ENCODE peak calls at places on chromosome 16, in six cellular contexts. One of them, this sample, is unnamed. For H3K9me3 and H3K4me1, the result is how much of the 10 kb centered on the place peaks cover.

GRCh38 chr16:81562926-81563325 is 118.3 kb downstream of the CMIP start:
- DNase-seq in endothelial cell of umbilical vein: no peak
- DNase-seq in small intestine: no peak
- DNase-seq in effector memory CD4-positive, alpha-beta T cell: no peak
- DNase-seq in transverse colon: no peak
- DNase-seq in naive thymus-derived CD4-positive, alpha-beta T cell: no peak
- DNase-seq in this sample: no peak

GRCh38 chr16:5604770-5605169 is 507.2 kb upstream of the EEF2KMT start:
- DNase-seq in endothelial cell of umbilical vein: no peak
- DNase-seq in small intestine: peak
- DNase-seq in effector memory CD4-positive, alpha-beta T cell: no peak
- DNase-seq in transverse colon: no peak
- DNase-seq in naive thymus-derived CD4-positive, alpha-beta T cell: no peak
- DNase-seq in this sample: no peak

GRCh38 chr16:2432801-2433505 is 3.7 kb downstream of the CCNF start:
- DNase-seq in endothelial cell of umbilical vein: peak
- DNase-seq in small intestine: no peak
- DNase-seq in effector memory CD4-positive, alpha-beta T cell: no peak
- DNase-seq in transverse colon: no peak
- DNase-seq in naive thymus-derived CD4-positive, alpha-beta T cell: no peak
- DNase-seq in this sample: no peak

GRCh38 chr16:84093879-84094270 is 22.9 kb downstream of the MBTPS1 start:
- DNase-seq in endothelial cell of umbilical vein: no peak
- DNase-seq in small intestine: no peak
- DNase-seq in effector memory CD4-positive, alpha-beta T cell: no peak
- DNase-seq in transverse colon: no peak
- DNase-seq in naive thymus-derived CD4-positive, alpha-beta T cell: no peak
- DNase-seq in this sample: no peak

GRCh38 chr16:2710711-2711231 is 9.3 kb downstream of the PRSS27 start:
- DNase-seq in endothelial cell of umbilical vein: no peak
- DNase-seq in small intestine: no peak
- DNase-seq in effector memory CD4-positive, alpha-beta T cell: no peak
- DNase-seq in transverse colon: no peak
- DNase-seq in naive thymus-derived CD4-positive, alpha-beta T cell: no peak
- DNase-seq in this sample: no peak

GRCh38 chr16:30951785-30952184 is 2.9 kb downstream of the ORAI3 start:
- DNase-seq in endothelial cell of umbilical vein: peak
- DNase-seq in small intestine: no peak
- DNase-seq in effector memory CD4-positive, alpha-beta T cell: no peak
- DNase-seq in transverse colon: peak
- DNase-seq in naive thymus-derived CD4-positive, alpha-beta T cell: no peak
- DNase-seq in this sample: no peak

GRCh38 chr16:83975646-83976260 is 7.7 kb downstream of the NECAB2 start:
- DNase-seq in endothelial cell of umbilical vein: no peak
- DNase-seq in small intestine: no peak
- DNase-seq in effector memory CD4-positive, alpha-beta T cell: no peak
- DNase-seq in transverse colon: no peak
- DNase-seq in naive thymus-derived CD4-positive, alpha-beta T cell: no peak
- DNase-seq in this sample: no peak

GRCh38 chr16:69927056-69927757 is 23.9 kb upstream of the CLEC18A start:
- DNase-seq in endothelial cell of umbilical vein: no peak
- DNase-seq in small intestine: no peak
- DNase-seq in effector memory CD4-positive, alpha-beta T cell: no peak
- DNase-seq in transverse colon: no peak
- DNase-seq in naive thymus-derived CD4-positive, alpha-beta T cell: no peak
- DNase-seq in this sample: no peak

GRCh38 chr16:14378684-14379467 is 251.2 kb downstream of the PARN start:
- DNase-seq in endothelial cell of umbilical vein: no peak
- DNase-seq in small intestine: no peak
- DNase-seq in effector memory CD4-positive, alpha-beta T cell: no peak
- DNase-seq in transverse colon: no peak
- DNase-seq in naive thymus-derived CD4-positive, alpha-beta T cell: no peak
- DNase-seq in this sample: no peak

GRCh38 chr16:10552998-10553491 is 27.4 kb downstream of the EMP2 start:
- DNase-seq in endothelial cell of umbilical vein: peak
- DNase-seq in small intestine: no peak
- DNase-seq in effector memory CD4-positive, alpha-beta T cell: peak
- DNase-seq in transverse colon: peak
- DNase-seq in naive thymus-derived CD4-positive, alpha-beta T cell: peak
- DNase-seq in this sample: peak

GRCh38 chr16:82096641-82097040 is 61.6 kb downstream of the HSD17B2 start:
- DNase-seq in endothelial cell of umbilical vein: no peak
- DNase-seq in small intestine: no peak
- DNase-seq in effector memory CD4-positive, alpha-beta T cell: no peak
- DNase-seq in transverse colon: no peak
- DNase-seq in naive thymus-derived CD4-positive, alpha-beta T cell: no peak
- DNase-seq in this sample: no peak

GRCh38 chr16:71474864-71475263 is 12.8 kb upstream of the ZNF23 start:
- DNase-seq in endothelial cell of umbilical vein: no peak
- DNase-seq in small intestine: no peak
- DNase-seq in effector memory CD4-positive, alpha-beta T cell: no peak
- DNase-seq in transverse colon: no peak
- DNase-seq in naive thymus-derived CD4-positive, alpha-beta T cell: no peak
- DNase-seq in this sample: no peak

GRCh38 chr16:79751785-79752184 is 151.2 kb upstream of the MAF start:
- DNase-seq in endothelial cell of umbilical vein: no peak
- DNase-seq in small intestine: no peak
- DNase-seq in effector memory CD4-positive, alpha-beta T cell: no peak
- DNase-seq in transverse colon: peak
- DNase-seq in naive thymus-derived CD4-positive, alpha-beta T cell: no peak
- DNase-seq in this sample: no peak

GRCh38 chr16:22206847-22207714 is 1.0 kb downstream of the EEF2K start:
- DNase-seq in endothelial cell of umbilical vein: peak
- DNase-seq in small intestine: peak
- DNase-seq in effector memory CD4-positive, alpha-beta T cell: peak
- DNase-seq in transverse colon: peak
- DNase-seq in naive thymus-derived CD4-positive, alpha-beta T cell: peak
- DNase-seq in this sample: peak

GRCh38 chr16:572865-573650 is 3.3 kb downstream of the PIGQ start:
- DNase-seq in endothelial cell of umbilical vein: no peak
- DNase-seq in small intestine: no peak
- DNase-seq in effector memory CD4-positive, alpha-beta T cell: no peak
- DNase-seq in transverse colon: no peak
- DNase-seq in naive thymus-derived CD4-positive, alpha-beta T cell: no peak
- DNase-seq in this sample: no peak

GRCh38 chr16:62913333-62913732 is 877.1 kb upstream of the CDH8 start:
- DNase-seq in endothelial cell of umbilical vein: no peak
- DNase-seq in small intestine: no peak
- DNase-seq in effector memory CD4-positive, alpha-beta T cell: no peak
- DNase-seq in transverse colon: no peak
- DNase-seq in naive thymus-derived CD4-positive, alpha-beta T cell: no peak
- DNase-seq in this sample: no peak

GRCh38 chr16:53154513-53154912 is 99.7 kb downstream of the CHD9 start:
- DNase-seq in endothelial cell of umbilical vein: no peak
- DNase-seq in small intestine: no peak
- DNase-seq in effector memory CD4-positive, alpha-beta T cell: no peak
- DNase-seq in transverse colon: no peak
- DNase-seq in naive thymus-derived CD4-positive, alpha-beta T cell: no peak
- DNase-seq in this sample: no peak

GRCh38 chr16:27108826-27109665 is 42.3 kb downstream of the C16orf82 start:
- DNase-seq in endothelial cell of umbilical vein: peak
- DNase-seq in small intestine: no peak
- DNase-seq in effector memory CD4-positive, alpha-beta T cell: no peak
- DNase-seq in transverse colon: no peak
- DNase-seq in naive thymus-derived CD4-positive, alpha-beta T cell: no peak
- DNase-seq in this sample: no peak

GRCh38 chr16:59039066-59039465 is 304.9 kb upstream of the GOT2 start:
- DNase-seq in endothelial cell of umbilical vein: no peak
- DNase-seq in small intestine: no peak
- DNase-seq in effector memory CD4-positive, alpha-beta T cell: no peak
- DNase-seq in transverse colon: no peak
- DNase-seq in naive thymus-derived CD4-positive, alpha-beta T cell: no peak
- DNase-seq in this sample: no peak

GRCh38 chr16:54342001-54342776 is 55.6 kb upstream of the IRX3 start:
- DNase-seq in endothelial cell of umbilical vein: no peak
- DNase-seq in small intestine: no peak
- DNase-seq in effector memory CD4-positive, alpha-beta T cell: no peak
- DNase-seq in transverse colon: no peak
- DNase-seq in naive thymus-derived CD4-positive, alpha-beta T cell: no peak
- DNase-seq in this sample: no peak

GRCh38 chr16:22848451-22848850 is 34.5 kb downstream of the HS3ST2 start:
- DNase-seq in endothelial cell of umbilical vein: no peak
- DNase-seq in small intestine: no peak
- DNase-seq in effector memory CD4-positive, alpha-beta T cell: no peak
- DNase-seq in transverse colon: no peak
- DNase-seq in naive thymus-derived CD4-positive, alpha-beta T cell: no peak
- DNase-seq in this sample: no peak

GRCh38 chr16:3065069-3065741 is at the start of gene IL32:
- DNase-seq in endothelial cell of umbilical vein: peak
- DNase-seq in small intestine: peak
- DNase-seq in effector memory CD4-positive, alpha-beta T cell: peak
- DNase-seq in transverse colon: peak
- DNase-seq in naive thymus-derived CD4-positive, alpha-beta T cell: peak
- DNase-seq in this sample: peak

GRCh38 chr16:253833-254232 is 19.2 kb downstream of the FAM234A start:
- DNase-seq in endothelial cell of umbilical vein: no peak
- DNase-seq in small intestine: peak
- DNase-seq in effector memory CD4-positive, alpha-beta T cell: no peak
- DNase-seq in transverse colon: peak
- DNase-seq in naive thymus-derived CD4-positive, alpha-beta T cell: no peak
- DNase-seq in this sample: no peak

GRCh38 chr16:1296688-1297412 is 12.6 kb upstream of the UBE2I start:
- DNase-seq in endothelial cell of umbilical vein: peak
- DNase-seq in small intestine: peak
- DNase-seq in effector memory CD4-positive, alpha-beta T cell: no peak
- DNase-seq in transverse colon: peak
- DNase-seq in naive thymus-derived CD4-positive, alpha-beta T cell: no peak
- DNase-seq in this sample: no peak

GRCh38 chr16:22192261-22193133 is 13.6 kb upstream of the EEF2K start:
- DNase-seq in endothelial cell of umbilical vein: peak
- DNase-seq in small intestine: peak
- DNase-seq in effector memory CD4-positive, alpha-beta T cell: peak
- DNase-seq in transverse colon: peak
- DNase-seq in naive thymus-derived CD4-positive, alpha-beta T cell: peak
- DNase-seq in this sample: peak

GRCh38 chr16:2280981-2281542 is 13.1 kb upstream of the RNPS1 start:
- DNase-seq in endothelial cell of umbilical vein: no peak
- DNase-seq in small intestine: no peak
- DNase-seq in effector memory CD4-positive, alpha-beta T cell: no peak
- DNase-seq in transverse colon: no peak
- DNase-seq in naive thymus-derived CD4-positive, alpha-beta T cell: no peak
- DNase-seq in this sample: no peak

GRCh38 chr16:13791095-13791494 is 128.9 kb upstream of the ERCC4 start:
- DNase-seq in endothelial cell of umbilical vein: no peak
- DNase-seq in small intestine: no peak
- DNase-seq in effector memory CD4-positive, alpha-beta T cell: no peak
- DNase-seq in transverse colon: no peak
- DNase-seq in naive thymus-derived CD4-positive, alpha-beta T cell: no peak
- DNase-seq in this sample: no peak

GRCh38 chr16:70664325-70665112 is 18.2 kb downstream of the IL34 start:
- DNase-seq in endothelial cell of umbilical vein: no peak
- DNase-seq in small intestine: no peak
- DNase-seq in effector memory CD4-positive, alpha-beta T cell: no peak
- DNase-seq in transverse colon: no peak
- DNase-seq in naive thymus-derived CD4-positive, alpha-beta T cell: no peak
- DNase-seq in this sample: no peak

GRCh38 chr16:2473425-2473926 is 1.5 kb upstream of the TBC1D24 start:
- DNase-seq in endothelial cell of umbilical vein: no peak
- DNase-seq in small intestine: no peak
- DNase-seq in effector memory CD4-positive, alpha-beta T cell: no peak
- DNase-seq in transverse colon: no peak
- DNase-seq in naive thymus-derived CD4-positive, alpha-beta T cell: no peak
- DNase-seq in this sample: no peak

GRCh38 chr16:649646-650045 is 481 bp downstream of the WDR90 start:
- DNase-seq in endothelial cell of umbilical vein: no peak
- DNase-seq in small intestine: no peak
- DNase-seq in effector memory CD4-positive, alpha-beta T cell: no peak
- DNase-seq in transverse colon: no peak
- DNase-seq in naive thymus-derived CD4-positive, alpha-beta T cell: no peak
- DNase-seq in this sample: no peak

DNA sequence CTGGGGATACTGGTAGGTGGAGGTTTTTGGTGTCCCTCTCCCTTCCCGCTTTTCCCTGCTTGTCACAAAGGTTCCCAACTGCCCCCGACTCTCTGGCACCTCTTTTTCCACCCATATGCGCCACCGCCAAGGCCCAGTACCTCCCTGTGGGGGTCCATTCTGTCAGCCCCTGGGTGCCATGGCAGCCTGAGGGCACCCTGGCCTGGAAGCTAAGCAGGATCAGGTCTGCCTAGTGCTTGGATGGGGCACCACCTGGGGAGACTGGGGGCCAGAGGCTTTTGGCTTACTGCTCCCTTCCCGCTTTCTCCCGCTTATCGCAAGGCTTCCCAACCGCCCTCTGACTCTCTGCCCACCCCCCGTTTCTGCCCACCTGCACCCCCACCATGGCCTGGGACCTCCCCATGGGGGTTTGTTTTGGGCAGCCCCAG is 2286.4 kb downstream of the TP53TG3F start:
- DNase-seq in endothelial cell of umbilical vein: no peak
- DNase-seq in small intestine: peak
- DNase-seq in effector memory CD4-positive, alpha-beta T cell: no peak
- DNase-seq in transverse colon: no peak
- DNase-seq in naive thymus-derived CD4-positive, alpha-beta T cell: no peak
- DNase-seq in this sample: no peak
- H3K9me3 ChIP-seq in endothelial cell of umbilical vein: under half
- H3K9me3 ChIP-seq in small intestine: under half
- H3K9me3 ChIP-seq in effector memory CD4-positive, alpha-beta T cell: under half
- H3K9me3 ChIP-seq in transverse colon: under half
- H3K9me3 ChIP-seq in naive thymus-derived CD4-positive, alpha-beta T cell: under half
- H3K9me3 ChIP-seq in this sample: under half

GRCh38 chr16:73063854-73064226 is 15.9 kb upstream of the ZFHX3 start:
- DNase-seq in endothelial cell of umbilical vein: peak
- DNase-seq in small intestine: no peak
- DNase-seq in effector memory CD4-positive, alpha-beta T cell: no peak
- DNase-seq in transverse colon: no peak
- DNase-seq in naive thymus-derived CD4-positive, alpha-beta T cell: no peak
- DNase-seq in this sample: no peak
- H3K4me1 ChIP-seq in endothelial cell of umbilical vein: half or more
- H3K4me1 ChIP-seq in small intestine: under half
- H3K4me1 ChIP-seq in effector memory CD4-positive, alpha-beta T cell: under half
- H3K4me1 ChIP-seq in transverse colon: under half
- H3K4me1 ChIP-seq in naive thymus-derived CD4-positive, alpha-beta T cell: under half
- H3K4me1 ChIP-seq in this sample: under half

DNA sequence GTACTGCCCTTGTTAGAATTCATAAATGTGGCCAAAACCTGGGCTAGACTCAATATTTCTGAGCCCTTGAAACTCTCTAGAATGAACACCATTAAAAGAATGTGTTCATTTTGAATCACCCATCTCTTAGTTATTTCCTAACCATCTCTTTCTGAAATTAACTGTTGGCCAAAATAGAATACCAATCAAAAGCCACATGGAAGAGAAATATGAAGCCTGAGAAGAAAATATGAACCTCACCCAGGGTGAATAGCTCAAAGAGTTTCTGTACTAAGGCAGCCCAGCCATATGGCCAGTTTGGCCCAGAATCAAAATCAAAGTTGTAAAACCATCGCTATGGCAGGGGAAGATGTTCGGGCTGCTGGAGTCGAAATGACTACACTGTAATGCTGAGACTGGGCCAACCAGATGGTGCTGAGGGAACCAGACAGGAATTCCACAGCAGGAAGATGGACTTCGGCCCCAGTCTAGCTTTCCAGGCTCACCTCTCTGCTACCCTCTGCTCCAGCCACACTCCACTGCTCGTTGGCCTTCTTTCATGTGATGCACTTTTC is 154.3 kb upstream of the ZFHX3 start:
- DNase-seq in endothelial cell of umbilical vein: no peak
- DNase-seq in small intestine: peak
- DNase-seq in effector memory CD4-positive, alpha-beta T cell: no peak
- DNase-seq in transverse colon: peak
- DNase-seq in naive thymus-derived CD4-positive, alpha-beta T cell: no peak
- DNase-seq in this sample: no peak
- H3K4me3 ChIP-seq in endothelial cell of umbilical vein: no peak
- H3K4me3 ChIP-seq in small intestine: no peak
- H3K4me3 ChIP-seq in effector memory CD4-positive, alpha-beta T cell: no peak
- H3K4me3 ChIP-seq in transverse colon: no peak
- H3K4me3 ChIP-seq in naive thymus-derived CD4-positive, alpha-beta T cell: no peak
- H3K4me3 ChIP-seq in this sample: no peak

GRCh38 chr16:35306915-35307314 is 1847.5 kb downstream of the TP53TG3F start:
- DNase-seq in endothelial cell of umbilical vein: no peak
- DNase-seq in small intestine: no peak
- DNase-seq in effector memory CD4-positive, alpha-beta T cell: no peak
- DNase-seq in transverse colon: no peak
- DNase-seq in naive thymus-derived CD4-positive, alpha-beta T cell: no peak
- DNase-seq in this sample: no peak
- H3K9me3 ChIP-seq in endothelial cell of umbilical vein: under half
- H3K9me3 ChIP-seq in small intestine: under half
- H3K9me3 ChIP-seq in effector memory CD4-positive, alpha-beta T cell: under half
- H3K9me3 ChIP-seq in transverse colon: under half
- H3K9me3 ChIP-seq in naive thymus-derived CD4-positive, alpha-beta T cell: under half
- H3K9me3 ChIP-seq in this sample: under half